ENCODE peak calls at places on chromosomes 3 and 15, in ten cellular contexts. V is HTR-8/SVneo; T is RWPE1; N is EH; Q is T-helper 2 cell; X is esophagus muscularis mucosa; D is activated B cell treated with CpG ODN at 0.5 μM for 24 hours; J is H4; B is stimulated activated CD4-positive, alpha-beta T cell treated with anti-CD3 and anti-CD28 coated beads, Interleukin-4, amount 100 ng/mL, for 24 hours; W is T follicular helper cell. U is an unnamed sample.

GRCh38 chr3:59263152-59263551 is 213.3 kb upstream of the CFAP20DC start:
- DNase-seq in N (no peak), T (no peak), J (no peak), Q (no peak), V (no peak), W (no peak), X (peak), D (no peak), B (no peak), U (no peak)

GRCh38 chr15:60580650-60581415 is 101.9 kb upstream of the ICE2 start:
- DNase-seq in J (no peak), N (peak), D (no peak), B (peak), W (peak), Q (peak), V (no peak), X (no peak), T (no peak), U (no peak)

GRCh38 chr3:183275418-183275817 is 22.4 kb downstream of the B3GNT5 start:
- DNase-seq in V (no peak), Q (peak), J (no peak), D (no peak), T (no peak), W (no peak), N (peak), X (no peak), B (no peak), U (peak)

GRCh38 chr3:187274977-187275338 is 16.6 kb downstream of the MASP1 start:
- DNase-seq in B (no peak), V (no peak), T (no peak), Q (no peak), N (no peak), W (no peak), J (no peak), D (no peak), X (no peak), U (peak)

GRCh38 chr3:53998980-53999379 is 107.3 kb upstream of the SELENOK start:
- DNase-seq in X (no peak), W (no peak), T (no peak), D (no peak), V (no peak), N (no peak), B (no peak), Q (no peak), J (no peak), U (no peak)

GRCh38 chr15:76177491-76178040 is 117.8 kb downstream of the TMEM266 start:
- DNase-seq in J (peak), T (peak), D (no peak), X (no peak), B (no peak), N (peak), Q (no peak), V (no peak), W (no peak), U (peak)

GRCh38 chr3:141876381-141876890 is at the start of gene ATP1B3:
- DNase-seq in J (peak), B (peak), N (peak), W (peak), X (peak), V (peak), Q (peak), T (peak), D (peak), U (peak)

GRCh38 chr3:171563298-171563697 is 103.1 kb upstream of the TNIK start:
- DNase-seq in T (no peak), J (no peak), B (no peak), W (no peak), X (no peak), Q (no peak), D (no peak), N (no peak), V (no peak), U (no peak)

GRCh38 chr15:33395841-33396240 is 85.1 kb downstream of the RYR3 start:
- DNase-seq in V (no peak), B (no peak), W (no peak), X (peak), N (no peak), D (no peak), J (no peak), T (no peak), Q (no peak), U (no peak)

GRCh38 chr15:101372960-101373525 is 78.0 kb upstream of the SNRPA1 start:
- DNase-seq in V (no peak), B (no peak), Q (no peak), X (no peak), J (no peak), W (no peak), T (no peak), D (no peak), N (no peak), U (no peak)

GRCh38 chr15:39709941-39710340 is 72.7 kb downstream of the FSIP1 start:
- DNase-seq in D (no peak), N (no peak), W (no peak), V (no peak), T (no peak), Q (no peak), J (no peak), B (no peak), X (no peak), U (no peak)

GRCh38 chr3:71035314-71035713 is 548.2 kb downstream of the FOXP1 start:
- DNase-seq in Q (no peak), D (no peak), J (peak), N (peak), X (no peak), B (no peak), W (no peak), T (no peak), V (no peak), U (peak)

GRCh38 chr3:148962513-148962912 is 28.8 kb upstream of the GYG1 start:
- DNase-seq in V (peak), T (peak), W (no peak), J (peak), B (no peak), X (no peak), N (peak), Q (no peak), D (no peak), U (peak)

GRCh38 chr3:140509534-140509933 is 168.3 kb upstream of the TRIM42 start:
- DNase-seq in Q (no peak), N (no peak), W (no peak), T (no peak), X (peak), V (no peak), B (no peak), J (no peak), D (no peak), U (no peak)

GRCh38 chr3:29333520-29333919 is 52.6 kb downstream of the RBMS3 start:
- DNase-seq in X (no peak), J (no peak), V (no peak), T (no peak), W (no peak), Q (no peak), B (no peak), N (peak), D (no peak), U (peak)

GRCh38 chr3:10511809-10512494 is 6.6 kb upstream of the ATP2B2 start:
- DNase-seq in T (no peak), V (peak), N (peak), J (peak), D (no peak), W (no peak), X (no peak), Q (no peak), B (no peak), U (peak)

GRCh38 chr3:184832903-184833302 is 20.9 kb downstream of the VPS8 start:
- DNase-seq in J (no peak), D (no peak), B (no peak), W (no peak), N (no peak), V (no peak), X (no peak), T (no peak), Q (no peak), U (no peak)

GRCh38 chr3:52893723-52894122 is 3.6 kb downstream of the STIMATE start:
- DNase-seq in Q (no peak), B (no peak), W (no peak), D (no peak), X (no peak), T (no peak), V (no peak), J (no peak), N (no peak), U (no peak)

GRCh38 chr3:24451461-24452099 is 43.1 kb downstream of the THRB start:
- DNase-seq in D (no peak), V (no peak), W (no peak), N (no peak), J (no peak), Q (no peak), X (no peak), T (peak), B (no peak), U (peak)

GRCh38 chr15:41926184-41927056 is 32.6 kb upstream of the SPTBN5 start:
- DNase-seq in V (no peak), D (no peak), J (no peak), Q (peak), W (no peak), X (no peak), T (no peak), B (no peak), N (peak), U (peak)

GRCh38 chr15:60125334-60125733 is 121.2 kb downstream of the FOXB1 start:
- DNase-seq in X (peak), W (no peak), T (no peak), B (no peak), J (no peak), Q (no peak), D (no peak), V (no peak), N (no peak), U (no peak)

GRCh38 chr3:120850326-120851295 is 57.4 kb upstream of the STXBP5L start:
- DNase-seq in W (no peak), D (no peak), B (no peak), T (no peak), J (no peak), X (no peak), Q (no peak), N (no peak), V (no peak), U (no peak)

GRCh38 chr3:126347543-126348161 is 9.6 kb downstream of the KLF15 start:
- DNase-seq in Q (no peak), X (no peak), B (peak), V (no peak), W (no peak), N (no peak), D (peak), T (no peak), J (no peak), U (no peak)

GRCh38 chr3:195508185-195508584 is 34.9 kb downstream of the PPP1R2 start:
- DNase-seq in V (no peak), J (no peak), W (no peak), B (no peak), X (no peak), T (no peak), D (no peak), Q (no peak), N (no peak), U (no peak)

GRCh38 chr15:80942746-80943565 is 46.7 kb downstream of the MESD start:
- DNase-seq in D (no peak), N (no peak), J (no peak), Q (no peak), X (no peak), W (no peak), V (no peak), B (no peak), T (no peak), U (no peak)

GRCh38 chr15:37041836-37042235 is 58.5 kb downstream of the MEIS2 start:
- DNase-seq in D (no peak), N (no peak), W (no peak), Q (no peak), J (no peak), B (no peak), X (no peak), T (no peak), V (no peak), U (no peak)

GRCh38 chr3:114827495-114827894 is 319.6 kb downstream of the ZBTB20 start:
- DNase-seq in D (no peak), B (no peak), T (peak), Q (peak), N (peak), W (no peak), V (no peak), X (no peak), J (peak), U (peak)

GRCh38 chr3:139353920-139354556 is 10.2 kb downstream of the MRPS22 start:
- DNase-seq in B (no peak), J (peak), V (peak), X (no peak), Q (no peak), W (no peak), T (peak), D (no peak), N (peak), U (peak)

GRCh38 chr3:169286214-169286613 is 377.3 kb downstream of the MECOM start:
- DNase-seq in W (no peak), D (no peak), J (no peak), B (no peak), V (no peak), N (no peak), T (no peak), X (no peak), Q (no peak), U (peak)

GRCh38 chr3:153855772-153856171 is 265.4 kb upstream of the ARHGEF26 start:
- DNase-seq in Q (no peak), B (no peak), T (no peak), D (no peak), X (no peak), W (no peak), V (no peak), J (no peak), N (no peak), U (no peak)

GRCh38 chr3:99620077-99620476 is 18.3 kb upstream of the COL8A1 start:
- DNase-seq in W (no peak), Q (no peak), D (no peak), J (no peak), V (no peak), T (no peak), B (no peak), N (peak), X (no peak), U (no peak)

GRCh38 chr3:13505147-13506130 is 25.3 kb downstream of the HDAC11 start:
- DNase-seq in B (no peak), X (no peak), D (no peak), V (no peak), T (no peak), W (no peak), Q (no peak), N (no peak), J (no peak), U (no peak)

GRCh38 chr3:175075269-175075668 is 216.1 kb downstream of the NAALADL2 start:
- DNase-seq in J (peak), W (no peak), T (no peak), D (no peak), B (no peak), V (no peak), N (peak), Q (no peak), X (no peak), U (no peak)

GRCh38 chr15:73914145-73914544 is 12.1 kb upstream of the LOXL1 start:
- DNase-seq in B (no peak), V (no peak), J (no peak), D (no peak), W (no peak), X (no peak), Q (peak), T (no peak), N (no peak), U (no peak)

GRCh38 chr3:55616803-55617202 is 129.7 kb upstream of the WNT5A start:
- DNase-seq in W (no peak), V (no peak), N (no peak), T (no peak), X (no peak), J (no peak), D (no peak), B (no peak), Q (no peak), U (no peak)

GRCh38 chr3:179148446-179149238 is 485 bp downstream of the PIK3CA start:
- DNase-seq in B (peak), V (no peak), T (peak), D (peak), W (peak), J (peak), Q (peak), X (no peak), N (peak), U (peak)

GRCh38 chr15:89912145-89912673 is 543 bp downstream of the ARPIN start:
- DNase-seq in V (peak), D (no peak), T (peak), J (no peak), N (peak), X (no peak), Q (no peak), W (no peak), B (no peak), U (peak)

U was measured in epithelial cell of esophagus.